ENCODE peak calls at places on chromosomes 11 and 22, in four cellular contexts. P is GM23338, R is hepatocyte, E is HCT116. M is an unnamed sample.

GRCh38 chr11:130136107-130136506 is 23.5 kb upstream of the ST14 start:
- DNase-seq in P (no peak), E (no peak), R (no peak), M (no peak)

GRCh38 chr22:50443202-50443601 is 31.6 kb downstream of the SBF1 start:
- DNase-seq in P (no peak), E (no peak), R (no peak), M (no peak)

GRCh38 chr11:65817312-65817814 is 16.4 kb upstream of the SNX32 start:
- DNase-seq in R (peak), P (no peak), E (no peak), M (no peak)

GRCh38 chr11:65575568-65576231 is at the start of gene EHBP1L1:
- DNase-seq in E (no peak), P (peak), R (peak), M (peak)

GRCh38 chr22:28599693-28600092 is 79.9 kb downstream of the TTC28 start:
- DNase-seq in R (no peak), P (no peak), E (no peak), M (no peak)

GRCh38 chr11:57425565-57426438 is 1.1 kb downstream of the SLC43A3 start:
- DNase-seq in E (no peak), R (peak), P (no peak), M (no peak)

GRCh38 chr11:15613231-15613630 is 498.5 kb downstream of the INSC start:
- DNase-seq in P (no peak), R (no peak), E (no peak), M (no peak)

GRCh38 chr11:36048496-36049247 is 104.8 kb downstream of the LDLRAD3 start:
- DNase-seq in P (no peak), E (no peak), R (peak), M (no peak)

GRCh38 chr11:126925321-126926093 is 75.1 kb downstream of the KIRREL3 start:
- DNase-seq in E (no peak), R (no peak), P (no peak), M (no peak)

DNA sequence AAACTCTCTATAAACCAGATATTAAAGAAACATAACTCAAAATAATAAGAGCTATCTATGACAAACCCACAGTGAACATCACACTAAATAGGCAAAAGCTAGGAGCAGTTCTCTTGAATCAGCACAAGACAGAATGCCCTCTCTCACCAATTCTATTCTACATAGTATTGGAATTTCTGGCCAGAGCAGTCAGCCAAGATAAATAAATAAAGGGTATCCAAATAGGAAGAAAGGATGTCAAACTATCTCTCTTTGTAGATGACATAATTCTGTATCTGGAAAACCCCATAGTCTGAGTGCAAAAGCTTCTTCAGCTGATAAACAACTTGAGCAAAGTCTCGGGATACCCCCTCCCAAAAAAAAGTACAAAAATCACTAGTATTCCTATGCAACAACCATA is 359.8 kb downstream of the LRRC4C start:
- DNase-seq in E (no peak), R (no peak), P (no peak), M (no peak)
- H2AFZ ChIP-seq in E (no peak), R (no peak), P (no peak), M (no peak)

GRCh38 chr22:37235897-37236607 is 8.0 kb downstream of the RAC2 start:
- DNase-seq in R (no peak), E (no peak), P (no peak), M (no peak)
- H2AFZ ChIP-seq in R (no peak), E (no peak), P (no peak), M (no peak)

DNA sequence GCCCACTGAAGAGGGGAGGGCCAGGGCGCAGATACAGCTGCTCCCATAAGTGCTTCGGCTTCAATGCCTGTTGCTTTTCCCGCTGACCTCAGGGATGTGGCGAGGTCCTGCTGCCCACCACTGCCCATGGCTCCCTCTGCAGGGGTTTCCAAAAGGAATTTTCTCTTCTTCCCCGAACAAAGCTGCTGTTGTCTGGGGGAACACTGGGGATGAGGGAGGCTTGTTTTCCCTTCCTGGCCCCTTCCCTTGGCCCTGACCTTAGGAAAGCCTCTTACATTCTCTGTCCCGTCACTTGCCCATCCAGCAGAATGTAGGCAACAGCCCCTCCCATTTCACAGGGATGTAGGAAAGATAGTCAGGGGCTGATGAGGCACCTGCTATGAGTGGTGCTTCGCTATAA is 34.8 kb downstream of the CD82 start:
- DNase-seq in E (no peak), R (no peak), P (no peak), M (no peak)
- H2AFZ ChIP-seq in E (no peak), R (no peak), P (no peak), M (no peak)

GRCh38 chr22:42624551-42625106 is 9.9 kb upstream of the POLDIP3 start:
- DNase-seq in E (no peak), R (no peak), P (no peak), M (no peak)
- H2AFZ ChIP-seq in E (no peak), R (no peak), P (no peak), M (no peak)

GRCh38 chr11:113242767-113243397 is 71.5 kb upstream of the TTC12 start:
- DNase-seq in P (peak), R (peak), E (no peak), M (no peak)
- H2AFZ ChIP-seq in P (peak), R (peak), E (no peak), M (no peak)

DNA sequence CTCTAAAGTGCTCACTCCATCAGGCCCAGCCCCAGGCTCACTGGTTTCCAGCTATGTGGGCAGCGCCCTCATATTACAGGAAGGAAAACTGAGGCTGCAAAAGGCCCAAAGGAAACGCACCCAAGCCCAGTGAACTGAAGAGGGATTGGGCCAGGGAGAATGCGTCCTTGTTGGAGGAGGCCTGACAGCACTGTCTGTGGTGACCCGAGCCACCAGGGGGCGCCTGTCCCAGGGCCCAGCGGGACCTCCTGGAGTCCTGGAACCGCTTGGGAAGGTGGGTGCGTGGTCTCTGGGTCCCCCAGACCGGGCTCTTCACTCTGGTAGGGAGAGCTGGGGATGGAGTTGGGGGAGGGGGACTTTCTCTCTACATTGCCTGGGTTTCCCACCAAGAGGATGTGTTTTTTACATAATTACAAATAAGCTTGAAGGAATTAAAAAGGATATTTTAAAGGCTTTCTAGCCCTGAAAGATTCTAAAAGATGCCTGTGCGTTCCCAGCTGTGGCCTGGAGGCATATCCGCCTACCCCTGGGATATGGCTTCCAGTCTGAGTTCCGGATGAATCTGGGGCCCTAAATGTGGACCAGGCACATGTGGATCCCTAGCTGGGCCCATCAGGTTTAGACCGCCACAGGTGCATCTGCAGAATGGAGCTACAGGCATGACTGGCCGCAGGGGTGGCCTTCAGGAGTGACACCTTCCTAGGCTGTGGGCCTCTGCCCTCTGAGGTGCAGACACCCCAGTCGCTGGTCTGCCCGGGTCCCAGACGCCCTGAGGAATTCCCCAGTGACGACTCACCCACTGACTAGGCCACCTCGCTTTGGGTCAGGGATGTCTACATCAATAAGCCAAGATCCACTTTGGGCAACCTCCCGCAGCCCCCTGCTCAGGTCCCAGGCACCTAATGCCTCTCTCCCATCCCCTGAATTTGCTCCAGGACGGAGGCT is 4.2 kb downstream of the SPI1 start:
- DNase-seq in E (peak), P (peak), R (peak), M (peak)
- H2AFZ ChIP-seq in E (peak), P (peak), R (no peak), M (peak)

DNA sequence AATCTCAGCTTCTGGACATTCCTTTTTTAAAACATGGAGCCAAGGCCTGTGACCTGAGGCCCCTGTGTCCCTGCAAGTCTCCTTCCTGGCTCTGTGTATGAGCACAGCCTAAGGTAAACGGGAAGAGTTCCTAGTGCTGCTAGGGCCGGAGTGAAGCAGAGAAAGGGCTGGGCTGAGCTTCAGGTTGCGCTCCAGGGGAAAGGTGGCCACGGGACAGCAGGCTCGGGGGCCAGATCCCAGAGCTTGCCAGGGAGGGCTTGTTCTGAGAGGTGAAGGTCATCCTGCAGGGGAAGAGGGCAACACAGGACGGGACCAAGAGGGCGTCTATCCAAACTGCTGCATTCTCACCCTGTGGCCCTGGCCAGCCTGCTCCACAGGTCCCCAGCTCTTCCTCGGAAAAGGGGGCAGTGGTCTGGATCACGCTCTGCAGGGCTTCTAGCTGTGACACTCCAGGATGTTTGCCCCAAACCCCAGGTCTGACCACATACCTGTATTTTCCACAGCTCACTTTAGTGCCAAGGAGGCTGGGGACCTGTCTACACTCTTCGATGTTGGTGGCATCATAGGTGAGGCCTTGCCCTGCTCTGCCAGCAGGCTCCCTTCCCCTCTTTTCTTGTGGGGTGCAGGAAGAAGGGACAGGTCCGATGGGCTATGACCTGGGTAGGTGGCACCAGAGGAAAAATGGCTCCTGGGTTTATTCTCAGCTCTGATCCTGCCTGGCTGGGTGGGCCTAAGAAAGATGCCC is 20.4 kb downstream of the SLC37A2 start:
- DNase-seq in R (no peak), P (no peak), E (no peak), M (no peak)
- H2AFZ ChIP-seq in R (no peak), P (no peak), E (no peak), M (no peak)

GRCh38 chr11:13238879-13239514 is 38.6 kb upstream of the BMAL1 start:
- DNase-seq in R (peak), P (peak), E (peak), M (peak)
- H2AFZ ChIP-seq in R (no peak), P (no peak), E (peak), M (no peak)

GRCh38 chr11:1807628-1807995 is 27.2 kb upstream of the SYT8 start:
- DNase-seq in E (no peak), P (peak), R (no peak), M (no peak)

GRCh38 chr11:1805525-1805924 is 29.3 kb upstream of the SYT8 start:
- DNase-seq in P (no peak), E (no peak), R (no peak), M (no peak)

GRCh38 chr11:1797391-1798125 is 33.8 kb upstream of the CTSD start:
- DNase-seq in E (no peak), P (no peak), R (no peak), M (no peak)

GRCh38 chr11:1803246-1803645 is 31.5 kb upstream of the SYT8 start:
- DNase-seq in R (no peak), E (no peak), P (no peak), M (no peak)
- H2AFZ ChIP-seq in R (no peak), E (no peak), P (no peak), M (no peak)

GRCh38 chr11:115657586-115657985 is 153.4 kb upstream of the CADM1 start:
- DNase-seq in P (no peak), R (no peak), E (no peak), M (no peak)

GRCh38 chr11:115663790-115664189 is 159.6 kb upstream of the CADM1 start:
- DNase-seq in R (no peak), E (no peak), P (no peak), M (no peak)

GRCh38 chr11:115656684-115657083 is 152.5 kb upstream of the CADM1 start:
- DNase-seq in E (no peak), R (peak), P (no peak), M (no peak)

GRCh38 chr11:115659061-115659963 is 155.1 kb upstream of the CADM1 start:
- DNase-seq in R (peak), P (peak), E (no peak), M (no peak)

GRCh38 chr11:115660072-115660805 is 156.0 kb upstream of the CADM1 start:
- DNase-seq in P (peak), E (no peak), R (peak), M (no peak)
- H2AFZ ChIP-seq in P (peak), E (no peak), R (peak), M (no peak)

M was measured in K562.